ENCODE peak calls at places on chromosomes 5 and 9, in five cellular contexts. B, Z, A, H and P are unnamed samples.
A peak's percentile ranks its signal among the peaks of the same experiment; 100 is the strongest.

GRCh38 chr5:173328896-173329369 is 719 bp upstream of the STC2 start:
- DNase-seq in B (peak; percentile 98), Z (peak; percentile 80), A (peak; percentile 79), H (peak; percentile 91), P (no peak)

GRCh38 chr5:179337227-179338122 is 7.8 kb downstream of the ADAMTS2 start:
- DNase-seq in B (no peak), Z (no peak), A (no peak), H (no peak), P (no peak)

GRCh38 chr5:62083661-62084060 is 222.3 kb upstream of the KIF2A start:
- DNase-seq in B (no peak), Z (no peak), A (no peak), H (no peak), P (no peak)

GRCh38 chr9:111148994-111149759 is 110.9 kb upstream of the LPAR1 start:
- DNase-seq in B (no peak), Z (no peak), A (no peak), H (no peak), P (no peak)

GRCh38 chr9:4048441-4048840 is 251.4 kb downstream of the GLIS3 start:
- DNase-seq in B (peak; percentile 26), Z (peak; percentile 64), A (no peak), H (peak; percentile 49), P (no peak)

GRCh38 chr5:95283761-95284511 is 958 bp downstream of the MCTP1 start:
- DNase-seq in B (peak; percentile 49), Z (no peak), A (peak; percentile 79), H (peak; percentile 14), P (peak; percentile 55)

GRCh38 chr5:147483197-147483790 is 26.6 kb downstream of the DPYSL3 start:
- DNase-seq in B (no peak), Z (peak; percentile 48), A (no peak), H (no peak), P (no peak)

GRCh38 chr5:99948850-99949249 is 586.3 kb upstream of the FAM174A start:
- DNase-seq in B (no peak), Z (no peak), A (no peak), H (no peak), P (no peak)

GRCh38 chr5:174338204-174339010 is 292.9 kb downstream of the NSG2 start:
- DNase-seq in B (peak; percentile 62), Z (no peak), A (no peak), H (no peak), P (no peak)

GRCh38 chr5:90293931-90294330 is 115.6 kb downstream of the CETN3 start:
- DNase-seq in B (no peak), Z (peak; percentile 3), A (peak; percentile 43), H (peak; percentile 41), P (no peak)

GRCh38 chr5:97968346-97968745 is 785.3 kb upstream of the RIOK2 start:
- DNase-seq in B (no peak), Z (peak; percentile 22), A (no peak), H (no peak), P (no peak)

GRCh38 chr9:120914953-120915352 is 11.6 kb downstream of the TRAF1 start:
- DNase-seq in B (peak; percentile 37), Z (peak; percentile 82), A (no peak), H (no peak), P (no peak)

GRCh38 chr5:43367909-43368648 is 44.1 kb downstream of the CCL28 start:
- DNase-seq in B (no peak), Z (peak; percentile 4), A (no peak), H (no peak), P (no peak)

GRCh38 chr9:19522558-19522957 is 113.7 kb downstream of the ACER2 start:
- DNase-seq in B (no peak), Z (no peak), A (no peak), H (no peak), P (no peak)

GRCh38 chr5:140220032-140220697 is 45.2 kb downstream of the CYSTM1 start:
- DNase-seq in B (no peak), Z (peak; percentile 66), A (no peak), H (peak; percentile 60), P (peak; percentile 39)

GRCh38 chr5:147400836-147401235 is 109.0 kb downstream of the DPYSL3 start:
- DNase-seq in B (no peak), Z (peak; percentile 67), A (no peak), H (no peak), P (no peak)

GRCh38 chr5:138647261-138647788 is 72.1 kb upstream of the HSPA9 start:
- DNase-seq in B (no peak), Z (peak; percentile 23), A (no peak), H (no peak), P (no peak)

GRCh38 chr9:22098636-22099332 is 89.7 kb upstream of the CDKN2B start:
- DNase-seq in B (no peak), Z (no peak), A (no peak), H (peak; percentile 36), P (no peak)

GRCh38 chr5:158164648-158165047 is 305.7 kb upstream of the CLINT1 start:
- DNase-seq in B (no peak), Z (no peak), A (no peak), H (no peak), P (no peak)

GRCh38 chr9:32490601-32491000 is 35.4 kb downstream of the RIGI start:
- DNase-seq in B (no peak), Z (no peak), A (peak; percentile 30), H (no peak), P (no peak)

GRCh38 chr9:12554636-12555035 is 138.5 kb upstream of the TYRP1 start:
- DNase-seq in B (no peak), Z (peak; percentile 1), A (peak; percentile 37), H (peak; percentile 17), P (no peak)

GRCh38 chr5:67066815-67067214 is 129.8 kb downstream of the CD180 start:
- DNase-seq in B (no peak), Z (peak; percentile 39), A (no peak), H (no peak), P (no peak)

GRCh38 chr9:123339666-123340414 is 16.2 kb upstream of the CRB2 start:
- DNase-seq in B (peak; percentile 15), Z (no peak), A (no peak), H (no peak), P (no peak)

GRCh38 chr5:177095088-177095669 is 8.5 kb downstream of the FGFR4 start:
- DNase-seq in B (no peak), Z (no peak), A (no peak), H (no peak), P (no peak)

GRCh38 chr9:36275060-36275459 is 16.8 kb upstream of the GNE start:
- DNase-seq in B (peak; percentile 52), Z (no peak), A (no peak), H (no peak), P (no peak)

GRCh38 chr9:127903557-127904475 is 4.4 kb upstream of the ST6GALNAC6 start:
- DNase-seq in B (no peak), Z (no peak), A (peak; percentile 92), H (peak; percentile 51), P (no peak)

GRCh38 chr5:135039526-135040296 is 5.7 kb upstream of the PITX1 start:
- DNase-seq in B (peak; percentile 34), Z (no peak), A (peak; percentile 61), H (no peak), P (no peak)

GRCh38 chr9:79574716-79575242 is 3.0 kb downstream of the TLE4 start:
- DNase-seq in B (peak; percentile 23), Z (peak; percentile 33), A (no peak), H (peak; percentile 46), P (no peak)

GRCh38 chr9:134378901-134379338 is 52.7 kb downstream of the RXRA start:
- DNase-seq in B (peak; percentile 67), Z (peak; percentile 44), A (no peak), H (peak; percentile 41), P (no peak)

GRCh38 chr5:52787600-52788504 is at the start of the genes ITGA1 and PELO:
- DNase-seq in B (peak; percentile 84), Z (peak; percentile 81), A (peak; percentile 84), H (peak; percentile 94), P (peak; percentile 59)

GRCh38 chr5:146368137-146368536 is 29.5 kb downstream of the POU4F3 start:
- DNase-seq in B (peak; percentile 18), Z (no peak), A (no peak), H (no peak), P (no peak)

GRCh38 chr5:40022057-40022456 is 597.3 kb upstream of the DAB2 start:
- DNase-seq in B (no peak), Z (no peak), A (no peak), H (no peak), P (no peak)

GRCh38 chr9:135818718-135819475 is 88.4 kb downstream of the CAMSAP1 start:
- DNase-seq in B (no peak), Z (no peak), A (no peak), H (no peak), P (no peak)

GRCh38 chr9:34653131-34653530 is 1.1 kb downstream of the IL11RA start:
- DNase-seq in B (no peak), Z (peak; percentile 52), A (no peak), H (peak; percentile 59), P (no peak)
- H2AK5ac ChIP-seq in B (no peak overlapping the region), Z (peak overlapping the region; percentile 97), A (no peak overlapping the region), H (no peak overlapping the region), P (no peak overlapping the region)

DNA sequence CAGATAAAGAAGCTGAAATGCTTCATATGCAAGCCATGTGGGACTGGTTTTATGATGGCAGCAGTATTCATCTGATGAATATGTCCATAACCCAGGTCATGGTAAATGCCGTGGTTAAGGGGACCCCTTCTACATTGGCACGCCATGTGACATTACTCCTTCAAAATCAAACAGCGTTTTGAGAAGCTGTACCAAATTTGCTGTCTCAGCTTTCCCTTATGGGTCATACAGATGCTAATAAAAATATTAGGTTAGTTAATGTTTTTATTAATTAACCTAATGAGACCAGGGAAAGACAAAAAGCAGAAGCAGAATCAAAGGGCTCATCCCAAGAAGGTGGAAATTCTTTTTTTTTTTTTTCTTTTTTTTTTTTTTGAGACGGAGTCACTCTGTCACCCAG is 77.1 kb upstream of the LIFR start:
- DNase-seq in B (no peak), Z (no peak), A (no peak), H (no peak), P (no peak)
- H3K14ac ChIP-seq in B (no peak overlapping the region), Z (no peak overlapping the region), A (no peak overlapping the region), H (no peak overlapping the region), P (no peak overlapping the region)

GRCh38 chr5:3099954-3100353 is 348.5 kb upstream of the IRX2 start:
- DNase-seq in B (no peak), Z (no peak), A (no peak), H (no peak), P (no peak)
- H2BK120ac ChIP-seq in B (no peak overlapping the region), Z (no peak overlapping the region), A (no peak overlapping the region), H (no peak overlapping the region), P (no peak overlapping the region)

GRCh38 chr5:14149672-14150053 is 6.5 kb downstream of the TRIO start:
- DNase-seq in B (no peak), Z (no peak), A (no peak), H (no peak), P (no peak)
- H2AK5ac ChIP-seq in B (no peak overlapping the region), Z (peak overlapping the region; percentile 6), A (no peak overlapping the region), H (peak overlapping the region; percentile 46), P (no peak overlapping the region)

DNA sequence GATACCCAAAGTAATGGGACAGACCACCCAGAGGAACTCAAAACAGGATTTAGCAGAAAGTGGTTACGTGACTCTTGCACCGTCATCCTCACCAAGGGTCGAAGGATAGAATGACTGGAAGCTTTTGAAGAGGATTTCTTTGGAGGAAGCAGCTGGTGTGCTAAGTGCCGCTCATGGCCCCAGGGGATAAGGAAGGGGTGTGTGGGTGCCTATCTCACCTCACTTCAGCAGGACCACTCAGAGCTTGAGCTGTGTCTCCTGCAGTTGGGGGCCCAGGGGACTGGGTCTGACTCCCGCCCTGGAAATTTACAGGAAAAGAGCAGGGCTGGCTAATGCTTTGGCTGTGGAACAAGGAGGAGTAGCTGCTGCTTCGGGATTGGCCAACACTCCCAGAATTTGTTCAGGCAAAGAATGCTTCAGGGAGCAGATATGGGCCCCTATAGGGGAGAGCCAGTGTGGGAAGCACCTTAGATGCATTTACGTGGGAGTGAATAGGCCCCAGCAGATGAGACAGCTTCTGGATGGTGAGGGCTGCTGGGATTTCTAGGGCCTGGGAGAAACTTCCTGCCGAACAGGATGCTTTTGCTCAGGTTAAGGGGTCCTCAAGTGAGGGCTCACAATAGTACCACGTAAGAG is 29.0 kb upstream of the TOMM5 start:
- DNase-seq in B (no peak), Z (no peak), A (no peak), H (no peak), P (no peak)
- H3K14ac ChIP-seq in B (no peak overlapping the region), Z (no peak overlapping the region), A (no peak overlapping the region), H (no peak overlapping the region), P (no peak overlapping the region)